ENCODE peak calls at places on chromosomes 7 and 10, in seven cellular contexts. One of them, this sample, is unnamed.

GRCh38 chr10:43078986-43079273 is 2.1 kb downstream of the RET start:
- DNase-seq in lung: no peak
- DNase-seq in choroid plexus epithelial cell: peak
- DNase-seq in fibroblast of mammary gland: no peak
- DNase-seq in BJ: no peak
- DNase-seq in upper lobe of right lung: no peak
- DNase-seq in heart right ventricle: peak
- DNase-seq in this sample: no peak

GRCh38 chr7:130505753-130506152 is 13.9 kb downstream of the MEST start:
- DNase-seq in lung: no peak
- DNase-seq in heart right ventricle: no peak
- DNase-seq in choroid plexus epithelial cell: no peak
- DNase-seq in BJ: no peak
- DNase-seq in fibroblast of mammary gland: peak
- DNase-seq in upper lobe of right lung: no peak
- DNase-seq in this sample: peak

GRCh38 chr7:133934262-133934973 is 192.7 kb upstream of the LRGUK start:
- DNase-seq in fibroblast of mammary gland: no peak
- DNase-seq in BJ: no peak
- DNase-seq in choroid plexus epithelial cell: no peak
- DNase-seq in upper lobe of right lung: no peak
- DNase-seq in lung: no peak
- DNase-seq in heart right ventricle: no peak
- DNase-seq in this sample: no peak

GRCh38 chr7:116610210-116610609 is 61.8 kb upstream of the MET start:
- DNase-seq in lung: no peak
- DNase-seq in upper lobe of right lung: no peak
- DNase-seq in fibroblast of mammary gland: peak
- DNase-seq in heart right ventricle: no peak
- DNase-seq in choroid plexus epithelial cell: peak
- DNase-seq in BJ: peak
- DNase-seq in this sample: peak

GRCh38 chr7:116780966-116781365 is 81.4 kb upstream of the CAPZA2 start:
- DNase-seq in heart right ventricle: no peak
- DNase-seq in fibroblast of mammary gland: no peak
- DNase-seq in choroid plexus epithelial cell: no peak
- DNase-seq in lung: peak
- DNase-seq in BJ: no peak
- DNase-seq in upper lobe of right lung: no peak
- DNase-seq in this sample: no peak

GRCh38 chr10:77970869-77971803 is 44.6 kb upstream of the DLG5 start:
- DNase-seq in BJ: peak
- DNase-seq in fibroblast of mammary gland: peak
- DNase-seq in choroid plexus epithelial cell: peak
- DNase-seq in lung: peak
- DNase-seq in upper lobe of right lung: no peak
- DNase-seq in heart right ventricle: peak
- DNase-seq in this sample: peak

GRCh38 chr10:119251315-119251708 is 43.9 kb downstream of the GRK5 start:
- DNase-seq in BJ: peak
- DNase-seq in upper lobe of right lung: no peak
- DNase-seq in choroid plexus epithelial cell: peak
- DNase-seq in fibroblast of mammary gland: peak
- DNase-seq in lung: no peak
- DNase-seq in heart right ventricle: no peak
- DNase-seq in this sample: peak

GRCh38 chr10:43844236-43844635 is 195.6 kb upstream of the ZNF32 start:
- DNase-seq in BJ: no peak
- DNase-seq in upper lobe of right lung: no peak
- DNase-seq in fibroblast of mammary gland: no peak
- DNase-seq in heart right ventricle: no peak
- DNase-seq in lung: no peak
- DNase-seq in choroid plexus epithelial cell: no peak
- DNase-seq in this sample: no peak

GRCh38 chr10:131184503-131184902 is 127.0 kb downstream of the TCERG1L start:
- DNase-seq in BJ: no peak
- DNase-seq in fibroblast of mammary gland: no peak
- DNase-seq in choroid plexus epithelial cell: no peak
- DNase-seq in lung: no peak
- DNase-seq in heart right ventricle: no peak
- DNase-seq in upper lobe of right lung: no peak
- DNase-seq in this sample: no peak

GRCh38 chr7:103573479-103574058 is 127.6 kb upstream of the SLC26A5 start:
- DNase-seq in BJ: no peak
- DNase-seq in choroid plexus epithelial cell: peak
- DNase-seq in fibroblast of mammary gland: peak
- DNase-seq in lung: no peak
- DNase-seq in upper lobe of right lung: no peak
- DNase-seq in heart right ventricle: no peak
- DNase-seq in this sample: peak

GRCh38 chr7:120874722-120875121 is 16.8 kb upstream of the TSPAN12 start:
- DNase-seq in heart right ventricle: no peak
- DNase-seq in upper lobe of right lung: no peak
- DNase-seq in BJ: no peak
- DNase-seq in fibroblast of mammary gland: no peak
- DNase-seq in lung: no peak
- DNase-seq in choroid plexus epithelial cell: no peak
- DNase-seq in this sample: no peak

GRCh38 chr7:30921540-30921930 is 9.9 kb downstream of the AQP1 start:
- DNase-seq in upper lobe of right lung: peak
- DNase-seq in choroid plexus epithelial cell: no peak
- DNase-seq in fibroblast of mammary gland: no peak
- DNase-seq in BJ: no peak
- DNase-seq in lung: no peak
- DNase-seq in heart right ventricle: no peak
- DNase-seq in this sample: no peak

GRCh38 chr7:128030999-128031681 is at the start of gene LRRC4:
- DNase-seq in BJ: no peak
- DNase-seq in upper lobe of right lung: peak
- DNase-seq in heart right ventricle: peak
- DNase-seq in lung: no peak
- DNase-seq in fibroblast of mammary gland: peak
- DNase-seq in choroid plexus epithelial cell: peak
- DNase-seq in this sample: peak

GRCh38 chr7:55181774-55182173 is 163.0 kb downstream of the EGFR start:
- DNase-seq in BJ: no peak
- DNase-seq in choroid plexus epithelial cell: no peak
- DNase-seq in upper lobe of right lung: peak
- DNase-seq in lung: no peak
- DNase-seq in heart right ventricle: no peak
- DNase-seq in fibroblast of mammary gland: no peak
- DNase-seq in this sample: no peak

GRCh38 chr7:128014864-128015263 is 16.4 kb downstream of the LRRC4 start:
- DNase-seq in fibroblast of mammary gland: no peak
- DNase-seq in heart right ventricle: no peak
- DNase-seq in upper lobe of right lung: no peak
- DNase-seq in BJ: no peak
- DNase-seq in lung: no peak
- DNase-seq in choroid plexus epithelial cell: no peak
- DNase-seq in this sample: no peak

GRCh38 chr7:25196132-25196896 is 32.0 kb downstream of the NPVF start:
- DNase-seq in upper lobe of right lung: no peak
- DNase-seq in heart right ventricle: no peak
- DNase-seq in choroid plexus epithelial cell: peak
- DNase-seq in lung: no peak
- DNase-seq in fibroblast of mammary gland: no peak
- DNase-seq in BJ: no peak
- DNase-seq in this sample: no peak

GRCh38 chr10:29239569-29240472 is 49.0 kb upstream of the LYZL1 start:
- DNase-seq in BJ: no peak
- DNase-seq in fibroblast of mammary gland: peak
- DNase-seq in lung: no peak
- DNase-seq in upper lobe of right lung: no peak
- DNase-seq in choroid plexus epithelial cell: peak
- DNase-seq in heart right ventricle: no peak
- DNase-seq in this sample: no peak

GRCh38 chr7:126450269-126450671 is 802.5 kb downstream of the GRM8 start:
- DNase-seq in lung: no peak
- DNase-seq in heart right ventricle: no peak
- DNase-seq in choroid plexus epithelial cell: peak
- DNase-seq in BJ: no peak
- DNase-seq in upper lobe of right lung: no peak
- DNase-seq in fibroblast of mammary gland: no peak
- DNase-seq in this sample: no peak

GRCh38 chr10:84196083-84196482 is 1.7 kb downstream of the CDHR1 start:
- DNase-seq in BJ: no peak
- DNase-seq in choroid plexus epithelial cell: no peak
- DNase-seq in fibroblast of mammary gland: no peak
- DNase-seq in lung: no peak
- DNase-seq in upper lobe of right lung: no peak
- DNase-seq in heart right ventricle: no peak
- DNase-seq in this sample: no peak

GRCh38 chr10:15169555-15170407 is 1.3 kb upstream of the NMT2 start:
- DNase-seq in choroid plexus epithelial cell: peak
- DNase-seq in upper lobe of right lung: no peak
- DNase-seq in lung: no peak
- DNase-seq in heart right ventricle: peak
- DNase-seq in BJ: no peak
- DNase-seq in fibroblast of mammary gland: no peak
- DNase-seq in this sample: no peak

GRCh38 chr10:9851808-9852207 is 1165.9 kb upstream of the CELF2 start:
- DNase-seq in choroid plexus epithelial cell: no peak
- DNase-seq in BJ: no peak
- DNase-seq in lung: no peak
- DNase-seq in upper lobe of right lung: no peak
- DNase-seq in fibroblast of mammary gland: no peak
- DNase-seq in heart right ventricle: no peak
- DNase-seq in this sample: no peak

GRCh38 chr10:33066558-33067236 is 108.7 kb upstream of the ITGB1 start:
- DNase-seq in choroid plexus epithelial cell: peak
- DNase-seq in fibroblast of mammary gland: peak
- DNase-seq in heart right ventricle: no peak
- DNase-seq in lung: no peak
- DNase-seq in upper lobe of right lung: no peak
- DNase-seq in BJ: peak
- DNase-seq in this sample: peak
- TF ChIP-seq CTCF in choroid plexus epithelial cell: peak
- TF ChIP-seq CTCF in fibroblast of mammary gland: no peak
- TF ChIP-seq CTCF in heart right ventricle: no peak
- TF ChIP-seq CTCF in lung: no peak
- TF ChIP-seq CTCF in upper lobe of right lung: no peak
- TF ChIP-seq CTCF in BJ: peak
- TF ChIP-seq CTCF in this sample: peak

DNA sequence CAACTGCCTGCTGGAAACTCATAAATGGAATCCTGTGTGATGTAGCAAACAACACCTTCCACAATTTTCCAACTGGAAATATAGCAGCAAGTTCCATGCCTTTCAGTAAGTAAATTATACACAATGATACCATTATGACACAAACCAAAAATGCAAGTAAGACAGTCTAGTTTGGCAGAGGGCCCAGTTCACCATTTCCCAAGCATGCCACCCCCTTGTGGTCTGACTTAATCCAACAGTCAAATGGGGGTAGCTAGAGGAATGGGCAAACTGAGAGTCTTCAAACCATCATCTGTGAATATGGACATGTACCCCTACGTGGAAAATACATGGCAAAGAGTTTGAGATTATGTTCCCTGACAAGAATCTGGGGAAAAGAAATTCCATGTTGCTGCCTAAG is 137.6 kb upstream of the VWC2 start:
- DNase-seq in choroid plexus epithelial cell: no peak
- DNase-seq in upper lobe of right lung: no peak
- DNase-seq in BJ: no peak
- DNase-seq in fibroblast of mammary gland: no peak
- DNase-seq in lung: no peak
- DNase-seq in heart right ventricle: no peak
- DNase-seq in this sample: no peak
- TF ChIP-seq CTCF in choroid plexus epithelial cell: no peak
- TF ChIP-seq CTCF in upper lobe of right lung: no peak
- TF ChIP-seq CTCF in BJ: no peak
- TF ChIP-seq CTCF in fibroblast of mammary gland: no peak
- TF ChIP-seq CTCF in lung: no peak
- TF ChIP-seq CTCF in heart right ventricle: peak
- TF ChIP-seq CTCF in this sample: no peak

GRCh38 chr10:110861930-110862677 is 9.6 kb upstream of the PDCD4 start:
- DNase-seq in BJ: peak
- DNase-seq in fibroblast of mammary gland: peak
- DNase-seq in heart right ventricle: no peak
- DNase-seq in choroid plexus epithelial cell: peak
- DNase-seq in upper lobe of right lung: no peak
- DNase-seq in lung: no peak
- DNase-seq in this sample: peak

GRCh38 chr10:110863956-110864355 is 7.8 kb upstream of the PDCD4 start:
- DNase-seq in choroid plexus epithelial cell: no peak
- DNase-seq in heart right ventricle: no peak
- DNase-seq in BJ: no peak
- DNase-seq in fibroblast of mammary gland: no peak
- DNase-seq in lung: no peak
- DNase-seq in upper lobe of right lung: no peak
- DNase-seq in this sample: no peak

GRCh38 chr10:110862961-110863360 is 8.8 kb upstream of the PDCD4 start:
- DNase-seq in choroid plexus epithelial cell: no peak
- DNase-seq in fibroblast of mammary gland: no peak
- DNase-seq in upper lobe of right lung: no peak
- DNase-seq in BJ: no peak
- DNase-seq in heart right ventricle: no peak
- DNase-seq in lung: no peak
- DNase-seq in this sample: no peak

GRCh38 chr10:110864662-110865140 is 7.0 kb upstream of the PDCD4 start:
- DNase-seq in fibroblast of mammary gland: peak
- DNase-seq in lung: no peak
- DNase-seq in BJ: no peak
- DNase-seq in heart right ventricle: no peak
- DNase-seq in upper lobe of right lung: no peak
- DNase-seq in choroid plexus epithelial cell: peak
- DNase-seq in this sample: no peak

GRCh38 chr10:110863361-110863760 is 8.4 kb upstream of the PDCD4 start:
- DNase-seq in fibroblast of mammary gland: peak
- DNase-seq in BJ: peak
- DNase-seq in heart right ventricle: no peak
- DNase-seq in upper lobe of right lung: no peak
- DNase-seq in choroid plexus epithelial cell: no peak
- DNase-seq in lung: no peak
- DNase-seq in this sample: no peak
- TF ChIP-seq CTCF in fibroblast of mammary gland: no peak
- TF ChIP-seq CTCF in BJ: no peak
- TF ChIP-seq CTCF in heart right ventricle: no peak
- TF ChIP-seq CTCF in upper lobe of right lung: no peak
- TF ChIP-seq CTCF in choroid plexus epithelial cell: no peak
- TF ChIP-seq CTCF in lung: no peak
- TF ChIP-seq CTCF in this sample: no peak

DNA sequence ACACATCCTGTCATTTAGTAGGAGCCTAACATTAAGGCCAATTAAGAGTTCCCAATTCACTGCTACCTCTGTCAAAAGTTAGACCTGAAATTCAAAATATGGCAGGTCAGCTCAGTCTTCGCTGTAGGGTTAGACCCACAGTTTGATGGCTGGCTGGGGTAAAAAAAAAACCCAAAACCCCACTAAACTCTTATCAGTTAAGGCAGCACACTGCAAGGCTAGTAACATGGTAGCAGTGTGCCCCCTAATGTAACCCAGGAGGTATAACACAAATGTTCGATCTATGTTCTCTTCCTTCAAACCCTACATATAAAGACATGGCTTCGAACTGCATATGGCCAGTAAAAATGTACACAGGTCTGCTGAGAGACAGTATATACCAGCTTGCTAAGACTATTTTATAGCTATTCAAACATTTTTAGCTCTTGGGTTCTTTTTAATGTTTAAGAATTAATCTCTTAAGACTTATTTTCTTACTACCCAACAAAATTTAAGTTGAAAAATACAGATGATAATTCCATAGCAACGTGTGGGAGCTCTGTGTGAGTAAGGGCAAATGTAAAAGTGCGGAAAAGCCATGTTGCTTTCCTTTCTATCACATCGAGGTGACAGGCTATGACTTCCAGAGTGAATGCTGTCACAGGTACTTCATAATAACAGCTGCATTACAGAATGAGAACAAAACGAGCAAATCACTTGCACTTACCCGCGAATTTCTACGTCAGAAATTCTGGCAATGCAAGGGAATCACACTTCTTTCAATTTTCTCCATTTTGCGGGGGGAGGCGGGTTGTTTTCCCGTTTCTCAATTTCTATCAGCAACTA is 168.4 kb upstream of the IMMP2L start:
- DNase-seq in heart right ventricle: no peak
- DNase-seq in choroid plexus epithelial cell: peak
- DNase-seq in upper lobe of right lung: no peak
- DNase-seq in BJ: no peak
- DNase-seq in fibroblast of mammary gland: peak
- DNase-seq in lung: no peak
- DNase-seq in this sample: peak
- TF ChIP-seq CTCF in heart right ventricle: peak
- TF ChIP-seq CTCF in choroid plexus epithelial cell: peak
- TF ChIP-seq CTCF in upper lobe of right lung: peak
- TF ChIP-seq CTCF in BJ: peak
- TF ChIP-seq CTCF in fibroblast of mammary gland: peak
- TF ChIP-seq CTCF in lung: no peak
- TF ChIP-seq CTCF in this sample: peak

This sample was measured in HFFc6.